ENCODE peak calls at places on chromosomes 6 and 20, in four cellular contexts. K, O, M and T are unnamed samples.

GRCh38 chr20:61682998-61683681 is 382.5 kb downstream of the TAF4 start:
- DNase-seq in K (peak), O (no peak), M (no peak), T (no peak)

GRCh38 chr6:85118233-85118632 is 331.6 kb upstream of the NT5E start:
- DNase-seq in K (no peak), O (no peak), M (no peak), T (no peak)

GRCh38 chr20:54335299-54335698 is 127.4 kb downstream of the PFDN4 start:
- DNase-seq in K (no peak), O (peak), M (no peak), T (no peak)

GRCh38 chr6:160931378-160932343 is 59.9 kb upstream of the MAP3K4 start:
- DNase-seq in K (no peak), O (no peak), M (no peak), T (no peak)

GRCh38 chr20:17083738-17084137 is 143.1 kb upstream of the PCSK2 start:
- DNase-seq in K (peak), O (no peak), M (no peak), T (no peak)

GRCh38 chr6:136087986-136088385 is 162.1 kb downstream of the MTFR2 start:
- DNase-seq in K (peak), O (peak), M (no peak), T (no peak)

GRCh38 chr20:22460803-22461202 is 123.6 kb downstream of the FOXA2 start:
- DNase-seq in K (no peak), O (no peak), M (no peak), T (no peak)

GRCh38 chr20:25867776-25868649 is 171.4 kb upstream of the ZNF337 start:
- DNase-seq in K (peak), O (no peak), M (peak), T (no peak)

GRCh38 chr6:136701011-136701410 is 91.3 kb downstream of the MAP3K5 start:
- DNase-seq in K (no peak), O (no peak), M (no peak), T (no peak)

GRCh38 chr6:21992178-21992967 is 304.5 kb downstream of the PRL start:
- DNase-seq in K (peak), O (peak), M (no peak), T (no peak)

GRCh38 chr6:13615802-13616140 is 636 bp downstream of the NOL7 start:
- DNase-seq in K (peak), O (peak), M (no peak), T (peak)

GRCh38 chr20:47857142-47857993 is 72.1 kb upstream of the SULF2 start:
- DNase-seq in K (no peak), O (peak), M (no peak), T (peak)

GRCh38 chr20:17843246-17844132 is 125.1 kb downstream of the SNX5 start:
- DNase-seq in K (peak), O (peak), M (no peak), T (peak)

GRCh38 chr6:110517601-110518280 is 41.3 kb upstream of the SLC22A16 start:
- DNase-seq in K (no peak), O (no peak), M (no peak), T (no peak)

GRCh38 chr6:166415306-166415705 is 32.6 kb upstream of the MPC1 start:
- DNase-seq in K (no peak), O (no peak), M (no peak), T (no peak)

GRCh38 chr6:139820191-139820590 is 445.7 kb upstream of the CITED2 start:
- DNase-seq in K (peak), O (peak), M (peak), T (no peak)

GRCh38 chr6:161372422-161372793 is 98.5 kb upstream of the AGPAT4 start:
- DNase-seq in K (no peak), O (no peak), M (no peak), T (no peak)

GRCh38 chr6:22519237-22519636 is 50.1 kb upstream of the HDGFL1 start:
- DNase-seq in K (no peak), O (no peak), M (no peak), T (no peak)

GRCh38 chr20:63606701-63607100 is 20.2 kb downstream of the GMEB2 start:
- DNase-seq in K (no peak), O (no peak), M (no peak), T (no peak)

GRCh38 chr6:53128842-53129241 is 19.8 kb downstream of the GCM1 start:
- DNase-seq in K (no peak), O (peak), M (no peak), T (no peak)

GRCh38 chr20:51383891-51384510 is 158.5 kb downstream of the NFATC2 start:
- DNase-seq in K (no peak), O (no peak), M (no peak), T (no peak)
- H3K4me2 ChIP-seq in K (no peak), O (no peak), M (no peak), T (peak)

GRCh38 chr20:35978041-35978513 is 9.7 kb downstream of the CNBD2 start:
- DNase-seq in K (peak), O (no peak), M (no peak), T (no peak)
- H3K4me2 ChIP-seq in K (no peak), O (no peak), M (peak), T (peak)

DNA sequence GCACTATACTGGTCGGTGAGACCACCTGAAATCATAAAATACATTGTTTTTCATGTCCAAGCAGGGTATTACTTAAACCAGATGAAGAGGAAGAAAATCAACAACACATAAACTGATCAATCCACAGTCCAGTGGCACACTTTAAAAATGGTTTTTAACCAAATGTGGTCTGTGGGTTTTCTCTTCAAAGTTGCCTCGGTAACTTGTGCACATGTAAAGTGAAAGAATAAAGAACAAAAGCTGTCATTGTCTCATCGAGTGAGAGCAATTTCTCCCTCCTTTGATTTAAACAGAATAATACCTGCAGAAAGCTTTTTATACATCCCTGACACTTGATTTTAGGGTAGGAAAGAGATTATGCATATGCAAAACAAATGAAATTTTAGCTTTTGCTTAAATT is 3.7 kb downstream of the FLRT3 start:
- DNase-seq in K (no peak), O (no peak), M (no peak), T (no peak)
- H3K4me2 ChIP-seq in K (peak), O (peak), M (peak), T (no peak)

GRCh38 chr6:5290097-5290496 is 28.8 kb downstream of the FARS2 start:
- DNase-seq in K (no peak), O (no peak), M (no peak), T (no peak)
- H3K4me2 ChIP-seq in K (no peak), O (no peak), M (no peak), T (no peak)

GRCh38 chr20:38872036-38872435 is 54.2 kb upstream of the FAM83D start:
- DNase-seq in K (no peak), O (no peak), M (peak), T (peak)

GRCh38 chr20:38872491-38873049 is 53.6 kb upstream of the FAM83D start:
- DNase-seq in K (no peak), O (no peak), M (no peak), T (peak)

GRCh38 chr20:38870733-38871559 is 55.3 kb upstream of the FAM83D start:
- DNase-seq in K (peak), O (no peak), M (peak), T (peak)

GRCh38 chr20:38873050-38873581 is 53.1 kb upstream of the FAM83D start:
- DNase-seq in K (no peak), O (no peak), M (no peak), T (peak)

DNA sequence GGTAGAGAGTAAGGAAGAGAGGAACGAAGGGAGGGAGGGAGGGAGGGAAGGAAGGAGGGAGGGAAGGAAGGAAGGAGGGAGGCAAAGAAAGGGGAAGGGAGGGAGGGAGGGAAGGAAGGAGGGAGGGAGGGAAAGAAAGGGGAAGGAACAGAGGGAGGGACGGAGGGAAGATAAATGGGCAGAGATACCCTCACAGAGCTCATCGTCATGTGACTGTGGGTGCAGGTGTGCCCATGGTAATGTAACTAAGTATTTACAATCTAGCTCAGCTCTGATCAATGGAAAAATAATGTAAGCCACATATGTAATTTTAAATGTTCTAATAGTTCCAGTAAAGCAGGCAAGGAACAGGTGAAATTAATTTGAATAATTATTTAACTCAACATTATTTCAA is 54.7 kb upstream of the FAM83D start:
- DNase-seq in K (no peak), O (no peak), M (no peak), T (peak)
- H3K4me2 ChIP-seq in K (no peak), O (no peak), M (peak), T (peak)

GRCh38 chr6:17355404-17355774 is 38.0 kb upstream of the CAP2 start:
- DNase-seq in K (no peak), O (no peak), M (no peak), T (no peak)
- H3K4me2 ChIP-seq in K (no peak), O (peak), M (peak), T (no peak)

GRCh38 chr20:41232971-41233926 is 84.3 kb downstream of the ZHX3 start:
- DNase-seq in K (peak), O (peak), M (peak), T (no peak)
- H3K4me2 ChIP-seq in K (peak), O (peak), M (peak), T (no peak)

GRCh38 chr6:37279366-37280134 is 21.6 kb upstream of the TMEM217 start:
- DNase-seq in K (peak), O (peak), M (no peak), T (no peak)
- H3K4me2 ChIP-seq in K (no peak), O (no peak), M (no peak), T (no peak)

GRCh38 chr6:33720998-33721397 is 9.5 kb upstream of the UQCC2 start:
- DNase-seq in K (no peak), O (no peak), M (no peak), T (no peak)
- H3K4me2 ChIP-seq in K (no peak), O (no peak), M (no peak), T (no peak)